ENCODE peak calls at places on chromosome 15, in six cellular contexts. X, J, Y, D, I and Z are unnamed samples. For H3K9me3 and H3K27me3, the result is how much of the 10 kb centered on the place peaks cover.

GRCh38 chr15:58269455-58270414 is 131.6 kb downstream of the AQP9 start:
- DNase-seq in J (peak), Y (peak), I (peak), D (peak), X (peak), Z (no peak)

GRCh38 chr15:85500729-85501128 is 120.3 kb downstream of the AKAP13 start:
- DNase-seq in X (no peak), I (peak), J (no peak), Y (no peak), D (no peak), Z (no peak)

GRCh38 chr15:38864827-38865604 is 300.4 kb upstream of the RASGRP1 start:
- DNase-seq in X (peak), J (no peak), Y (no peak), I (peak), D (no peak), Z (no peak)

GRCh38 chr15:59420108-59420507 is 17.9 kb upstream of the FAM81A start:
- DNase-seq in Y (no peak), X (no peak), I (no peak), J (no peak), D (peak), Z (no peak)

GRCh38 chr15:33022629-33023028 is 171.9 kb downstream of the FMN1 start:
- DNase-seq in J (no peak), X (peak), Y (peak), I (peak), D (peak), Z (peak)

GRCh38 chr15:43390723-43391122 is 19.8 kb downstream of the TUBGCP4 start:
- DNase-seq in X (no peak), J (no peak), Y (no peak), I (peak), D (no peak), Z (no peak)

GRCh38 chr15:48059786-48060185 is 61.0 kb upstream of the SLC24A5 start:
- DNase-seq in D (peak), J (no peak), I (peak), Y (no peak), X (peak), Z (peak)

GRCh38 chr15:84833447-84833846 is 16.3 kb downstream of the ALPK3 start:
- DNase-seq in Y (peak), J (no peak), X (peak), D (no peak), I (peak), Z (no peak)

GRCh38 chr15:44250566-44250965 is 38.0 kb upstream of the GOLM2 start:
- DNase-seq in Y (no peak), J (no peak), X (no peak), D (no peak), I (no peak), Z (no peak)

GRCh38 chr15:83378921-83379561 is 68.1 kb upstream of the SH3GL3 start:
- DNase-seq in J (no peak), I (no peak), Y (peak), X (peak), D (no peak), Z (no peak)

GRCh38 chr15:81174125-81174524 is 22.6 kb upstream of the IL16 start:
- DNase-seq in J (no peak), Y (no peak), D (no peak), X (no peak), I (no peak), Z (no peak)

GRCh38 chr15:65611888-65612615 is 1.1 kb upstream of the INTS14 start:
- DNase-seq in I (no peak), X (no peak), J (no peak), Y (no peak), D (no peak), Z (no peak)

GRCh38 chr15:37695719-37696118 is 238.7 kb upstream of the TMCO5A start:
- DNase-seq in I (peak), X (no peak), D (no peak), J (no peak), Y (no peak), Z (no peak)

GRCh38 chr15:58864602-58865419 is 68.7 kb downstream of the SLTM start:
- DNase-seq in J (peak), D (peak), X (peak), I (peak), Y (no peak), Z (peak)

GRCh38 chr15:98789020-98789419 is 140.7 kb downstream of the IGF1R start:
- DNase-seq in Y (peak), D (no peak), J (no peak), X (no peak), I (no peak), Z (no peak)

GRCh38 chr15:55789066-55789660 is 46.2 kb upstream of the PRTG start:
- DNase-seq in D (peak), J (peak), I (no peak), X (no peak), Y (peak), Z (no peak)

GRCh38 chr15:81188354-81188753 is 8.3 kb upstream of the IL16 start:
- DNase-seq in X (no peak), I (no peak), D (no peak), Y (no peak), J (no peak), Z (no peak)

GRCh38 chr15:70096215-70096974 is 1.3 kb downstream of the TLE3 start:
- DNase-seq in X (peak), Y (peak), I (peak), D (peak), J (peak), Z (peak)

GRCh38 chr15:41607033-41607432 is 48.0 kb downstream of the TYRO3 start:
- DNase-seq in Y (peak), I (peak), X (no peak), J (no peak), D (no peak), Z (no peak)

GRCh38 chr15:57618325-57618724 is 26.6 kb downstream of the MYZAP start:
- DNase-seq in X (no peak), I (no peak), D (no peak), Y (no peak), J (no peak), Z (no peak)

GRCh38 chr15:77826006-77826695 is 193.4 kb upstream of the LINGO1 start:
- DNase-seq in I (no peak), Y (no peak), X (no peak), D (no peak), J (no peak), Z (no peak)

GRCh38 chr15:55627730-55628368 is 39.7 kb upstream of the PYGO1 start:
- DNase-seq in X (no peak), J (peak), D (no peak), Y (peak), I (peak), Z (peak)

GRCh38 chr15:88649286-88649733 is 10.5 kb downstream of the ISG20 start:
- DNase-seq in D (peak), Y (peak), I (peak), X (no peak), J (no peak), Z (peak)

GRCh38 chr15:46502668-46503067 is 867.8 kb downstream of the SQOR start:
- DNase-seq in I (no peak), Y (peak), X (no peak), J (no peak), D (no peak), Z (no peak)

GRCh38 chr15:59300618-59301139 is 72.0 kb downstream of the MYO1E start:
- DNase-seq in Y (no peak), D (no peak), X (peak), J (no peak), I (no peak), Z (peak)

GRCh38 chr15:41079717-41080116 is 36.4 kb downstream of the INO80 start:
- DNase-seq in D (no peak), J (no peak), Y (no peak), X (no peak), I (peak), Z (no peak)

GRCh38 chr15:85162237-85162636 is 180.6 kb downstream of the PDE8A start:
- DNase-seq in I (no peak), Y (no peak), J (no peak), D (no peak), X (no peak), Z (no peak)

GRCh38 chr15:65926459-65926858 is 57.2 kb downstream of the RAB11A start:
- DNase-seq in I (no peak), X (no peak), Y (no peak), D (no peak), J (no peak), Z (no peak)

GRCh38 chr15:38072507-38073277 is 138.3 kb downstream of the TMCO5A start:
- DNase-seq in D (peak), I (peak), X (peak), J (peak), Y (peak), Z (peak)

GRCh38 chr15:62404194-62404985 is 239.3 kb upstream of the C2CD4B start:
- DNase-seq in D (no peak), X (no peak), Y (no peak), I (peak), J (no peak), Z (no peak)

GRCh38 chr15:62402687-62403086 is 237.6 kb upstream of the C2CD4B start:
- DNase-seq in Y (no peak), J (no peak), X (no peak), I (no peak), D (no peak), Z (no peak)

GRCh38 chr15:62406268-62406667 is 241.2 kb upstream of the C2CD4B start:
- DNase-seq in I (no peak), J (no peak), Y (no peak), X (no peak), D (no peak), Z (no peak)

GRCh38 chr15:62403164-62403809 is 238.2 kb upstream of the C2CD4B start:
- DNase-seq in Y (peak), D (no peak), J (no peak), X (no peak), I (peak), Z (no peak)

GRCh38 chr15:62400778-62401177 is 235.7 kb upstream of the C2CD4B start:
- DNase-seq in I (no peak), X (no peak), J (no peak), Y (no peak), D (no peak), Z (no peak)
- H3K9me3 ChIP-seq in I (under half), X (under half), J (under half), Y (under half), D (under half), Z (under half)

GRCh38 chr15:100973351-100974034 is 54.3 kb downstream of the LRRK1 start:
- DNase-seq in J (no peak), X (no peak), D (no peak), I (peak), Y (no peak), Z (no peak)
- H3K27me3 ChIP-seq in J (under half), X (under half), D (under half), I (under half), Y (under half), Z (under half)

GRCh38 chr15:90320062-90320884 is 31.8 kb upstream of the ZNF774 start:
- DNase-seq in J (peak), Y (peak), D (peak), I (peak), X (peak), Z (peak)
- H3K4me3 ChIP-seq in J (no peak), Y (peak), D (peak), I (no peak), X (no peak), Z (no peak)

GRCh38 chr15:95940431-95940985 is 390.0 kb upstream of the NR2F2 start:
- DNase-seq in I (no peak), J (no peak), D (no peak), X (no peak), Y (no peak), Z (no peak)

GRCh38 chr15:95946946-95947345 is 383.6 kb upstream of the NR2F2 start:
- DNase-seq in Y (no peak), X (no peak), D (no peak), I (no peak), J (no peak), Z (no peak)

GRCh38 chr15:95946241-95946640 is 384.3 kb upstream of the NR2F2 start:
- DNase-seq in D (no peak), X (no peak), Y (no peak), J (no peak), I (no peak), Z (no peak)

GRCh38 chr15:95944856-95945255 is 385.6 kb upstream of the NR2F2 start:
- DNase-seq in Y (no peak), D (no peak), I (no peak), J (no peak), X (no peak), Z (no peak)

GRCh38 chr15:95944193-95944592 is 386.3 kb upstream of the NR2F2 start:
- DNase-seq in I (no peak), J (no peak), D (no peak), X (no peak), Y (no peak), Z (no peak)
- H3K9me3 ChIP-seq in I (under half), J (under half), D (under half), X (under half), Y (under half), Z (under half)

GRCh38 chr15:60788514-60789091 is 309.7 kb upstream of the ICE2 start:
- DNase-seq in I (no peak), X (no peak), D (no peak), Y (no peak), J (no peak), Z (no peak)
- H3K27me3 ChIP-seq in I (under half), X (under half), D (under half), Y (under half), J (under half), Z (under half)

GRCh38 chr15:67832965-67833503 is 6.8 kb downstream of the RNU6-1 start:
- DNase-seq in J (no peak), D (no peak), X (no peak), I (no peak), Y (no peak), Z (no peak)
- H3K4me3 ChIP-seq in J (no peak), D (no peak), X (no peak), I (no peak), Y (no peak), Z (peak)